ENCODE peak calls at places on chromosome 16, in four cellular contexts. R is upper lobe of right lung, L is adrenal gland, A is uterus. T is an unnamed sample. For H3K4me1 and H3K27me3, the result is how much of the 10 kb centered on the place peaks cover.

GRCh38 chr16:81646561-81646960 is 132.5 kb upstream of the PLCG2 start:
- DNase-seq in R (no peak), L (no peak), A (no peak), T (no peak)

GRCh38 chr16:87956169-87956770 is 5.0 kb downstream of the BANP start:
- DNase-seq in R (no peak), L (no peak), A (no peak), T (peak)

GRCh38 chr16:24700549-24701392 is 28.7 kb upstream of the TNRC6A start:
- DNase-seq in R (no peak), L (peak), A (peak), T (peak)

GRCh38 chr16:89557936-89558490 is 2.5 kb upstream of the RPL13 start:
- DNase-seq in R (no peak), L (no peak), A (no peak), T (no peak)

GRCh38 chr16:77767826-77768225 is 20.5 kb upstream of the VAT1L start:
- DNase-seq in R (no peak), L (no peak), A (no peak), T (no peak)

GRCh38 chr16:51607202-51607756 is 456.2 kb upstream of the SALL1 start:
- DNase-seq in R (no peak), L (no peak), A (peak), T (no peak)

GRCh38 chr16:88905563-88905962 is 39.1 kb upstream of the PABPN1L start:
- DNase-seq in R (no peak), L (peak), A (no peak), T (no peak)

GRCh38 chr16:67707210-67707609 is 11.9 kb downstream of the GFOD2 start:
- DNase-seq in R (no peak), L (no peak), A (no peak), T (no peak)

GRCh38 chr16:57675752-57676623 is 7.9 kb downstream of the ADGRG3 start:
- DNase-seq in R (no peak), L (no peak), A (no peak), T (no peak)

GRCh38 chr16:8572919-8573724 is 17.2 kb downstream of the TMEM114 start:
- DNase-seq in R (no peak), L (no peak), A (no peak), T (no peak)

GRCh38 chr16:66250686-66251405 is 115.6 kb upstream of the CDH5 start:
- DNase-seq in R (peak), L (peak), A (peak), T (peak)

GRCh38 chr16:46690281-46691178 is 1.1 kb downstream of the ORC6 start:
- DNase-seq in R (no peak), L (no peak), A (no peak), T (no peak)

GRCh38 chr16:6611535-6611934 is 721.1 kb upstream of the RBFOX1 start:
- DNase-seq in R (no peak), L (peak), A (no peak), T (no peak)

GRCh38 chr16:3608069-3608468 is 3.3 kb downstream of the SLX4 start:
- DNase-seq in R (peak), L (no peak), A (no peak), T (no peak)

GRCh38 chr16:19363741-19364140 is 53.9 kb upstream of the TMC5 start:
- DNase-seq in R (no peak), L (no peak), A (no peak), T (no peak)

GRCh38 chr16:84844561-84845495 is 25.0 kb downstream of the CRISPLD2 start:
- DNase-seq in R (no peak), L (no peak), A (no peak), T (no peak)

GRCh38 chr16:50808929-50809538 is 67.1 kb downstream of the CYLD start:
- DNase-seq in R (no peak), L (no peak), A (no peak), T (no peak)

GRCh38 chr16:89201467-89202377 is 1.4 kb upstream of the SLC22A31 start:
- DNase-seq in R (peak), L (peak), A (peak), T (peak)

GRCh38 chr16:74309789-74310781 is 13.5 kb downstream of the PSMD7 start:
- DNase-seq in R (no peak), L (peak), A (no peak), T (no peak)

GRCh38 chr16:30414159-30414558 is 6.8 kb downstream of the ZNF771 start:
- DNase-seq in R (no peak), L (peak), A (no peak), T (no peak)

GRCh38 chr16:50509521-50510341 is 38.5 kb upstream of the NKD1 start:
- DNase-seq in R (no peak), L (peak), A (no peak), T (no peak)

GRCh38 chr16:17705847-17706246 is 235.1 kb upstream of the XYLT1 start:
- DNase-seq in R (no peak), L (no peak), A (no peak), T (no peak)

GRCh38 chr16:56910654-56911539 is 21.0 kb upstream of the HERPUD1 start:
- DNase-seq in R (peak), L (peak), A (no peak), T (no peak)

GRCh38 chr16:58128721-58129096 is 472 bp downstream of the CFAP20 start:
- DNase-seq in R (peak), L (no peak), A (no peak), T (peak)

GRCh38 chr16:53456625-53457024 is 22.4 kb downstream of the RBL2 start:
- DNase-seq in R (no peak), L (no peak), A (no peak), T (no peak)

GRCh38 chr16:53457670-53458069 is 23.4 kb downstream of the RBL2 start:
- DNase-seq in R (no peak), L (no peak), A (no peak), T (no peak)

GRCh38 chr16:53458623-53459022 is 24.4 kb downstream of the RBL2 start:
- DNase-seq in R (no peak), L (no peak), A (no peak), T (no peak)
- H3K4me1 ChIP-seq in R (under half), L (under half), A (under half), T (under half)

DNA sequence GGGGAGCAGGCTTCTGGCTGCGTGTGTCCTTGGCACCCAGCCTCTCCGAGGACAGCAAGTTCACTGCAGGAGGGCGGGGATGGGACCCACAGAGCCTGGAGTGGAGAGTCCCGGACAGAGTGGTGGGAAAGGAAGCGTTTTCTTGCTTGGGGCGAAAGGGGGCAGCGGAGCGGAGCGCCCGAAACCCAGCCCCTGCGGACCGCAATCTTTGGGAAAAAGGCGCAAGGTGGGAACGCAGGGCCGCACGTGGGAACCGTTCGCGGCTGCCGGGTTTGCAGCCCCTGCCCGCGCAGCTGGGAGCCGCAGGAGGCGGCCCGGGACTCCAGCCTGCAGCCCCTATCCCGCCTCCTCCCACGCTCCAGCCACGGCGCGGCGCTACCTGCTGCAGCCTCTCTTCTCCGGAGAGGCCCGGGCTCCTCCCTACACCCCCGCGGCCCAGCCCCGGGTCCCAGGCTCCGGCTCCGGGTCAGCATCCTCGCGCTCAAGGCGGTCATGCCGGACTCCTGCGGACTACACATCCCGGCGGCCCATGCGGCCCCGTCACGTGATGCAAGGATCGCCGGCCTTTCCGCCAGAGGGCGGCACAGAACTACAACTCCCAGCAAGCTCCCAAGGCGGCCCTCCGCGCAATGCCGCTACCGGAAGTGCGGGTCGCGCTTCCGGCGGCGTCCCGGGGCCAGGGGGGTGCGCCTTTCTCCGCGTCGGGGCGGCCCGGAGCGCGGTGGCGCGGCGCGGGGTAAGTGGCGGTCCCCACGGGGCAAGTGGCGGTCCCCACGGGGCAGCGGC is at the start of the genes NTHL1 and TSC2:
- DNase-seq in R (peak), L (peak), A (peak), T (peak)
- TF ChIP-seq CTCF in R (peak), L (peak), A (peak), T (peak)

DNA sequence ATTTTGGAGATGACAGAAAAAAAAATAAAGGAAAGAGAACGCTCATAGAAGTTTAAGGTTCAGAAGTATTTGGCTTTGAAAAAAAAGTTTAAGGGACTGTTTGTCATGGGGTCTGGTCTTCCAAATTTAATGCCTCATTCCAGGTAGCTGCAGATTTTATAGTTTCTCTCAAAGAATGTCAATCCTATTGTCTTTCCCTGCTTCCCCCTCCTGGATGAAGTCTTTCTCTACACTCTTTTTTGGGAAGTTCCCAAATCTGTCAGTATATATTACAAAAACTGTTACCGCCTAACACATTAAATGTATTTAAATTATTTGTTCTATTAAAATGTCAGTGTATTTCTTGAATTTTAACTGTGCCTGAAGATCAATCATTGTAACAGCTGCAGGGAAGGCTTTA is 457.5 kb downstream of the MAF start:
- DNase-seq in R (no peak), L (no peak), A (no peak), T (no peak)
- H3K27me3 ChIP-seq in R (under half), L (under half), A (under half), T (under half)

GRCh38 chr16:10942352-10943297 is at the start of gene DEXI:
- DNase-seq in R (peak), L (peak), A (peak), T (peak)

GRCh38 chr16:10941127-10941933 is 938 bp downstream of the DEXI start:
- DNase-seq in R (peak), L (no peak), A (no peak), T (no peak)

GRCh38 chr16:10938844-10939648 is 3.2 kb downstream of the DEXI start:
- DNase-seq in R (peak), L (no peak), A (no peak), T (no peak)

GRCh38 chr16:10939649-10940206 is 2.5 kb downstream of the DEXI start:
- DNase-seq in R (peak), L (no peak), A (no peak), T (no peak)

DNA sequence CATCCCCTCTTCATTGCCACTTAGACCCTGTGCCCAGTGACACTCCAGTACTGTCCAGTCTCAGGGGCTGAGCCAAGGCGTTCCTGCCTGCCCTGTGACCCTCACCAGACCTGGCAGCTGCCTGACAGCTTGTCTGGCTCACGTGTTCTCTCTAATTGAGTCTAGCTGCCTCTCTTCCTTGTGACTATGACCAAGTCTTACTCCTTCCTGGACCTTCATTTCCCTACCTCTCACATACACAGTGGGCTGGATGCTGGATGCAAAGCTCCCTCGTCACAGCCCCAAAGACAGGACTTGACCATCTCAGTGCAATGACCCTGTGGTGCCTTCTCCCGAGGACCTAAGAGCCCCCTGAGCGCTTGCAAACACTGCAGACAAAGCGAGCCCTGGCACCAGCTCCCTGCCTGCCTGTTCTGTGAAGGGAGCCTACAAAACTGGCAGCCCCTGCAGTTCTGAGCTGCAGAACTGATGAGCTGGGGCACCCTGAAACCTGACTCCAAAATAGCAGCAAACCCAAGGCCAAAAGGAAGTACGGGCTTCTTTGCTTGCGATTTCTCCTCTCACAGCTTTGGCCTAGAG is 1.7 kb downstream of the DEXI start:
- DNase-seq in R (peak), L (no peak), A (no peak), T (no peak)
- H3K4me1 ChIP-seq in R (half or more), L (half or more), A (under half), T (half or more)

GRCh38 chr16:55203570-55203969 is 120.4 kb upstream of the IRX6 start:
- DNase-seq in R (no peak), L (no peak), A (no peak), T (no peak)

GRCh38 chr16:55209626-55210025 is 114.4 kb upstream of the IRX6 start:
- DNase-seq in R (no peak), L (no peak), A (no peak), T (no peak)

GRCh38 chr16:55204094-55204493 is 119.9 kb upstream of the IRX6 start:
- DNase-seq in R (no peak), L (no peak), A (no peak), T (no peak)

GRCh38 chr16:55204923-55205322 is 119.1 kb upstream of the IRX6 start:
- DNase-seq in R (no peak), L (no peak), A (no peak), T (no peak)

DNA sequence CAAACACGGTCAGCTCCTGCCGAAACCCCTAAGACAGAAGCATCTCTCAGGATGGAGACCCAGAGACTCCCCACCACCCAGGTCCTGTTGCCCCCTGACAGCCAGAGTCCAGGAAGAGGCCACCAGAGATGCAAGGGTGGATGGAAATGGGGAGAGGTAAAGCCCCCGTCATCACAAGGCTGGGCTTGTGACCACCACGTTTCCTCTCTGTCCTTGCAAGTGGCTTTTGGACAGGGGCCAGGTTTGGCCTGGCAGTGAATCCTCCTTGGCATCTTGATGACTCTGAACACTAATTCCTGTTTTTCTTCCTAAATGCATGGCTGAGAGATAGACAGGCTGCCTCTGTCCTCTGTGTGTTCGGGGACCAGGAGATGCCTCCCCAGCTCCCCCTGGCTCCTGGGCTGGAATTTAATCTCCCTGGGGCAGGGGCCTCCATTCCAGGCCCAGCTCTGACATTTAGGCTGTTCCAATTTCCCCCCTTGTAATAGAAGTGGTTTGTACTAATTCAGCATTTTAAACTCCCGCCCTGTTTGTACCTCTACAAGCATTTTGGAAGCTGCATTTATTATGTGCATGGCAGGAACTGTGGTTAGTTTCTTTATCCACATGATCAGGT is 116.2 kb upstream of the IRX6 start:
- DNase-seq in R (no peak), L (peak), A (no peak), T (no peak)
- TF ChIP-seq CTCF in R (no peak), L (no peak), A (no peak), T (no peak)

T was measured in left ventricle myocardium inferior.